ENCODE peak calls at places on chromosome 16, in six cellular contexts. O, T, U, V, Y and J are unnamed samples.

GRCh38 chr16:89089142-89089541 is 4.5 kb upstream of the ACSF3 start:
- DNase-seq in O (no peak), T (no peak), U (no peak), V (no peak), Y (no peak), J (no peak)

GRCh38 chr16:58286769-58287433 is 7.9 kb downstream of the PRSS54 start:
- DNase-seq in O (no peak), T (no peak), U (no peak), V (no peak), Y (no peak), J (no peak)

GRCh38 chr16:70725912-70726828 is 40.3 kb upstream of the MTSS2 start:
- DNase-seq in O (no peak), T (no peak), U (peak; percentile 68), V (no peak), Y (no peak), J (peak; percentile 59)

GRCh38 chr16:3021449-3022207 is 1.5 kb downstream of the TNFRSF12A start:
- DNase-seq in O (peak; percentile 94), T (peak; percentile 72), U (peak; percentile 90), V (peak; percentile 67), Y (peak; percentile 87), J (peak; percentile 88)

GRCh38 chr16:75402821-75403475 is 30.4 kb downstream of the CFDP1 start:
- DNase-seq in O (peak; percentile 49), T (peak; percentile 33), U (no peak), V (no peak), Y (peak; percentile 48), J (no peak)

GRCh38 chr16:49940464-49941224 is 84.4 kb upstream of the CNEP1R1 start:
- DNase-seq in O (no peak), T (no peak), U (no peak), V (no peak), Y (no peak), J (no peak)

GRCh38 chr16:2966803-2967184 is 2.4 kb upstream of the PAQR4 start:
- DNase-seq in O (no peak), T (no peak), U (no peak), V (no peak), Y (no peak), J (no peak)

GRCh38 chr16:18958621-18959578 is 24.8 kb upstream of the TMC7 start:
- DNase-seq in O (peak; percentile 20), T (no peak), U (no peak), V (no peak), Y (no peak), J (no peak)

GRCh38 chr16:74758801-74759200 is 15.8 kb downstream of the FA2H start:
- DNase-seq in O (no peak), T (no peak), U (no peak), V (no peak), Y (no peak), J (no peak)

GRCh38 chr16:55479560-55480197 is 681 bp downstream of the MMP2 start:
- DNase-seq in O (no peak), T (no peak), U (no peak), V (no peak), Y (no peak), J (no peak)

DNA sequence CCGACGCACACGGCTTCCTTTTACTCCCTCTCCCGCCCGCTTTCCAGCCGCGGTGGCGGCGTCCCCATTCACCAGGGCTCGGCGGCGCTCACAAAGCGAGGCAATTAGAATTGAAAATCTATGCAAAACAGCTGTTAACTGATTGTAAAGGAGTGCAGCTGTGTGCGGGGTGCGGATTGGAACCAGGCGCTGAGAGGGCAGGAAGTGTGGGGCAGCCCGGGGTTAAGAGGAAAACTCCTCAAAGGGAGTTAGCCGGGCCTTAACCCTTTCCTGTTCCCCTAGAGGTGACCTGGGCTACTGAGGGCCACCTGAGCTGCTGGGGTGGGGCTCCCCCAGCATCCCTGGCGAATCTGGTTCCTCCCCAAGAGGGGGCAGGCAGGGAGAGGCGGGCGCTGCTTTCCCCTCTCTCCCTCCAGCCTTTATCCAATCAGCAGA is 5.8 kb upstream of the GSE1 start:
- DNase-seq in O (no peak), T (no peak), U (no peak), V (no peak), Y (no peak), J (no peak)
- TF ChIP-seq CTCF in O (peak; percentile 3), T (no peak), U (no peak), V (no peak), Y (no peak), J (no peak)

GRCh38 chr16:81786868-81787267 is 7.8 kb downstream of the PLCG2 start:
- DNase-seq in O (no peak), T (no peak), U (no peak), V (no peak), Y (no peak), J (no peak)
- TF ChIP-seq CTCF in O (no peak), T (no peak), U (no peak), V (no peak), Y (no peak), J (no peak)

GRCh38 chr16:84766978-84767773 is 52.6 kb upstream of the CRISPLD2 start:
- DNase-seq in O (no peak), T (no peak), U (no peak), V (no peak), Y (no peak), J (no peak)

GRCh38 chr16:84768798-84769177 is 51.0 kb upstream of the CRISPLD2 start:
- DNase-seq in O (no peak), T (no peak), U (no peak), V (no peak), Y (no peak), J (no peak)

GRCh38 chr16:84769416-84769815 is 50.4 kb upstream of the CRISPLD2 start:
- DNase-seq in O (no peak), T (no peak), U (no peak), V (no peak), Y (no peak), J (no peak)

GRCh38 chr16:84765606-84766580 is 53.9 kb upstream of the CRISPLD2 start:
- DNase-seq in O (no peak), T (no peak), U (no peak), V (no peak), Y (no peak), J (no peak)

DNA sequence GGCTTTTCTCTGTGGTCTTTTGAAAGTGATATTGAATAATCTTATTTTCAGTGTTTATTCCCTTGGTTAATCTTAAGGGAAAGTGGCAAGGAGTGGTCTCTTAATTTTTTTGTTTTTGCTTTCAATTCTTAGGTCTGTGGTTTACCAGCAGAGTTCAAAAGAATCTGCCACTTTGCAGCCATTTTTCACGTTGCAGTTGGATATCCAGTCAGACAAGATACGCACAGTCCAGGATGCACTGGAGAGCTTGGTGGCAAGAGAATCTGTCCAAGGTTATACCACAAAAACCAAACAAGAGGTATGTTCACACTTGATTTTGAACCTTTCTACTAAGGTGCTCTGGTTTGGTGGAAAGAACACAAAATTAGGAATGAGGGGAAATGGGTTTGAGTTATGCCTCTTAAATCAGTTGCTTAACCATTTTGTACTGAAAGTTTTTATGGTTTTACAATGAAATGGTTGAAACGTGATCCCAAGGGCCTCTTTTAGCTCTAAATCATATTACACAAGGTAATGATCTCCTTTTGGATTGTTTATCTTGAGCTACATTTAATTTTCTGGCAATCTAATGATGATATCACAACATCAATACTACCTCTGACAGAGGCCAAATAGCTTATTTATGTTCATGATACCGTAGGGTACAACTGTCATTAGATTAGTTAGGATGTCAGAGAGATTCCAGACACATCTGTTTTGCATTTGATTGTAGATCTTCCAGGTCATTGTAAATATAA is 51.6 kb upstream of the CRISPLD2 start:
- DNase-seq in O (peak; percentile 15), T (no peak), U (no peak), V (no peak), Y (no peak), J (no peak)
- TF ChIP-seq CTCF in O (no peak), T (no peak), U (no peak), V (no peak), Y (no peak), J (no peak)

GRCh38 chr16:4358831-4359561 is 7.9 kb upstream of the PAM16 start:
- DNase-seq in O (no peak), T (peak; percentile 69), U (peak; percentile 78), V (no peak), Y (peak; percentile 80), J (peak; percentile 69)
- TF ChIP-seq CTCF in O (peak; percentile 85), T (peak; percentile 85), U (peak; percentile 98), V (peak; percentile 94), Y (peak; percentile 92), J (peak; percentile 59)

DNA sequence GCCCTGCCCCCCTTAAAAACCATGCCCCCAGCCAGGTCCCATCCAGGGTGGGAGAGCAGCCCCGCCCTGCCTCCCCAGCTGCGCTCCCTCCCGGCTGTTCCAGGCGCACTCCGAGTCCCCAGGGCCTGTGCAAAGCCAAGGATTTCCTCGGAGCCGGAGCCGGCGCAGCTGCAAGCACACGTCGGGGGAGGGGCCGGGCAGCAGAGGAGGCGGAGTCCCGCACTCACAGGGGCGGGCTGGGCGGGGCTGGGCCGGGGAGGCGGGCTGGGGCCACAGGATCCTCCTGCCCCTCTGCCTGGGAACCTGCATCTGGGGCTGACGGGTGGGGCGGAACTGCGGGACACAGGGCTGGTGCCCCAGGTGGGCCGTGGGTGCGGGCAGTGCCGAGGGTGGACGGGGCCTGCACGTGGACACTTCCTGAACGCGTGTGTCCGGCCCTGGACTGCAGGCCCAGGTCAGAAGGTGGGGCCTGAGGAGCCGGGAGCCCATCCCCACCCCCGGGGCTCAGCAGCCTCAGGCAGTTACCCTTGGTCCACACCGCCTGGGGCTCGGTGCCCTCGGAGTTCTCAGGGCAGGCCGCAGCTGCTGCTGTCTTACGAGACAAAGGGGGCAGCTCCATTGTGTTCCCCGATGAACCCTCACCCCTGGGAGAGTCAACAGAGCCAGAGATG is 24.0 kb upstream of the SSTR5 start:
- DNase-seq in O (peak; percentile 21), T (peak; percentile 69), U (peak; percentile 69), V (no peak), Y (no peak), J (no peak)
- TF ChIP-seq CTCF in O (no peak), T (no peak), U (no peak), V (no peak), Y (no peak), J (no peak)

GRCh38 chr16:11446566-11447119 is 101.4 kb downstream of the RMI2 start:
- DNase-seq in O (no peak), T (no peak), U (no peak), V (no peak), Y (no peak), J (no peak)
- TF ChIP-seq CTCF in O (no peak), T (no peak), U (no peak), V (no peak), Y (no peak), J (no peak)